ENCODE peak calls at places on chromosome 11, in six cellular contexts. D is activated T-cell treated with anti-CD3 and anti-CD28 coated beads for 1 hour, T is NB4, S is MCF 10A, R is SW 1271, X is MM.1S. Z is an unnamed sample.

GRCh38 chr11:112300094-112300786 is 39.6 kb upstream of the PLET1 start:
- DNase-seq in T (no peak), R (no peak), S (no peak), D (no peak), X (no peak), Z (peak)

GRCh38 chr11:128496684-128497056 is 90.7 kb downstream of the ETS1 start:
- DNase-seq in X (no peak), R (peak), S (no peak), D (no peak), T (peak), Z (no peak)

GRCh38 chr11:44726278-44727113 is at the start of gene TSPAN18:
- DNase-seq in R (no peak), T (peak), S (no peak), X (peak), D (peak), Z (no peak)

GRCh38 chr11:66523611-66524010 is 13.2 kb downstream of the BBS1 start:
- DNase-seq in D (no peak), R (no peak), S (no peak), T (no peak), X (no peak), Z (no peak)

GRCh38 chr11:67073908-67074307 is 17.3 kb downstream of the RHOD start:
- DNase-seq in R (no peak), D (no peak), S (no peak), T (peak), X (no peak), Z (no peak)

GRCh38 chr11:108880510-108880909 is 215.6 kb downstream of the DDX10 start:
- DNase-seq in X (no peak), R (no peak), S (no peak), T (no peak), D (no peak), Z (no peak)

GRCh38 chr11:103923473-103923931 is 112.9 kb upstream of the DDI1 start:
- DNase-seq in R (no peak), X (no peak), S (peak), D (no peak), T (no peak), Z (no peak)

GRCh38 chr11:47899801-47900200 is 51.7 kb upstream of the NUP160 start:
- DNase-seq in S (no peak), X (peak), T (no peak), D (no peak), R (no peak), Z (no peak)

GRCh38 chr11:13594045-13594444 is 74.4 kb upstream of the FAR1 start:
- DNase-seq in S (no peak), T (no peak), R (no peak), X (no peak), D (no peak), Z (no peak)

GRCh38 chr11:129700701-129701100 is 114.9 kb upstream of the TMEM45B start:
- DNase-seq in D (no peak), R (no peak), T (no peak), X (no peak), S (no peak), Z (no peak)

GRCh38 chr11:62601364-62602140 is at the start of gene MTA2:
- DNase-seq in T (peak), X (peak), D (peak), S (peak), R (peak), Z (peak)

GRCh38 chr11:86205415-86206268 is 38.9 kb upstream of the EED start:
- DNase-seq in D (no peak), X (no peak), R (no peak), S (no peak), T (peak), Z (no peak)

GRCh38 chr11:119368121-119369034 is 13.1 kb downstream of the USP2 start:
- DNase-seq in T (peak), D (no peak), R (no peak), S (peak), X (no peak), Z (no peak)

GRCh38 chr11:4203603-4204360 is 109.2 kb downstream of the RRM1 start:
- DNase-seq in S (no peak), R (no peak), T (no peak), X (no peak), D (no peak), Z (no peak)

GRCh38 chr11:32056445-32056844 is 34.4 kb upstream of the RCN1 start:
- DNase-seq in R (no peak), S (peak), X (no peak), D (no peak), T (peak), Z (no peak)

GRCh38 chr11:73636249-73636648 is 10.1 kb upstream of the PLEKHB1 start:
- DNase-seq in T (peak), R (no peak), S (no peak), X (no peak), D (no peak), Z (no peak)

GRCh38 chr11:45665206-45665932 is at the start of gene CHST1:
- DNase-seq in R (peak), S (no peak), T (peak), X (peak), D (no peak), Z (peak)

GRCh38 chr11:107706531-107706930 is 5.3 kb downstream of the SLN start:
- DNase-seq in D (no peak), R (no peak), S (no peak), T (no peak), X (no peak), Z (no peak)

GRCh38 chr11:6992026-6992425 is 28.1 kb downstream of the ZNF214 start:
- DNase-seq in R (no peak), S (no peak), T (no peak), X (no peak), D (no peak), Z (no peak)

GRCh38 chr11:119721129-119722120 is 7.6 kb downstream of the NECTIN1 start:
- DNase-seq in R (no peak), D (no peak), X (no peak), T (no peak), S (peak), Z (no peak)

GRCh38 chr11:73980001-73980960 is 2.4 kb downstream of the UCP2 start:
- DNase-seq in R (no peak), S (no peak), D (peak), X (peak), T (peak), Z (peak)

GRCh38 chr11:124961972-124962609 is 8.1 kb downstream of the CCDC15 start:
- DNase-seq in X (peak), S (peak), R (no peak), D (no peak), T (peak), Z (no peak)

GRCh38 chr11:93537767-93538261 is 5.4 kb downstream of the SMCO4 start:
- DNase-seq in R (no peak), D (no peak), X (no peak), T (peak), S (peak), Z (no peak)

GRCh38 chr11:105986554-105986953 is 35.5 kb downstream of the MSANTD4 start:
- DNase-seq in R (no peak), T (peak), X (no peak), S (no peak), D (no peak), Z (no peak)

GRCh38 chr11:125517116-125517804 is 21.2 kb upstream of the FEZ1 start:
- DNase-seq in T (no peak), X (peak), S (peak), R (no peak), D (no peak), Z (peak)

GRCh38 chr11:65505434-65506315 is 6.8 kb downstream of the MALAT1 start:
- DNase-seq in X (peak), R (no peak), S (no peak), D (no peak), T (peak), Z (no peak)

GRCh38 chr11:76769071-76769560 is 14.0 kb upstream of the TSKU start:
- DNase-seq in S (no peak), X (no peak), D (no peak), R (no peak), T (peak), Z (no peak)

Z was measured in substantia nigra.